ENCODE peak calls at places on chromosomes 3 and 15, in five cellular contexts. V is A673, Z is A549, W is vagina, X is ovary. U is an unnamed sample.

GRCh38 chr3:129615751-129616281 is 9.3 kb upstream of the PLXND1 start:
- DNase-seq in V (no peak), Z (no peak), W (no peak), X (no peak), U (no peak)

GRCh38 chr3:170532573-170532972 is 53.3 kb downstream of the SLC7A14 start:
- DNase-seq in V (no peak), Z (no peak), W (no peak), X (no peak), U (no peak)

GRCh38 chr3:193938613-193939012 is 197.3 kb upstream of the HES1 start:
- DNase-seq in V (no peak), Z (no peak), W (no peak), X (no peak), U (no peak)

GRCh38 chr3:17032407-17033034 is 147.8 kb downstream of the PLCL2 start:
- DNase-seq in V (peak), Z (peak), W (no peak), X (no peak), U (peak)

GRCh38 chr15:67133738-67134576 is 68.6 kb downstream of the SMAD3 start:
- DNase-seq in V (no peak), Z (peak), W (no peak), X (no peak), U (no peak)

GRCh38 chr3:153829596-153830170 is 291.5 kb upstream of the ARHGEF26 start:
- DNase-seq in V (peak), Z (no peak), W (no peak), X (no peak), U (no peak)

GRCh38 chr3:128492353-128493220 is at the start of gene GATA2:
- DNase-seq in V (peak), Z (no peak), W (no peak), X (no peak), U (no peak)

GRCh38 chr3:10442151-10442795 is 63.1 kb downstream of the ATP2B2 start:
- DNase-seq in V (no peak), Z (no peak), W (no peak), X (no peak), U (no peak)

GRCh38 chr15:100334015-100334414 is 7.8 kb downstream of the ADAMTS17 start:
- DNase-seq in V (no peak), Z (no peak), W (peak), X (no peak), U (no peak)

GRCh38 chr3:124318014-124318413 is 326.1 kb upstream of the ROPN1 start:
- DNase-seq in V (no peak), Z (no peak), W (no peak), X (no peak), U (no peak)

GRCh38 chr3:196360586-196360985 is 22.4 kb upstream of the TM4SF19 start:
- DNase-seq in V (no peak), Z (no peak), W (no peak), X (no peak), U (no peak)

GRCh38 chr3:193229851-193230250 is 11.2 kb upstream of the PLAAT1 start:
- DNase-seq in V (no peak), Z (no peak), W (no peak), X (no peak), U (no peak)

GRCh38 chr3:197789309-197789708 is 1.7 kb upstream of the LRCH3 start:
- DNase-seq in V (no peak), Z (no peak), W (no peak), X (no peak), U (no peak)

GRCh38 chr3:196141866-196142673 is 60.2 kb upstream of the TFRC start:
- DNase-seq in V (no peak), Z (no peak), W (no peak), X (no peak), U (peak)

GRCh38 chr15:51333571-51333970 is 4.8 kb downstream of the CYP19A1 start:
- DNase-seq in V (no peak), Z (no peak), W (no peak), X (no peak), U (no peak)

GRCh38 chr15:41633609-41634008 is 26.6 kb upstream of the MGA start:
- DNase-seq in V (no peak), Z (no peak), W (no peak), X (no peak), U (no peak)

GRCh38 chr3:159776779-159777178 is 211.9 kb upstream of the IL12A start:
- DNase-seq in V (no peak), Z (no peak), W (no peak), X (no peak), U (no peak)

GRCh38 chr3:123152656-123153055 is 49.1 kb upstream of the SEC22A start:
- DNase-seq in V (peak), Z (no peak), W (peak), X (no peak), U (no peak)

GRCh38 chr3:39166932-39167532 is 13.6 kb upstream of the CSRNP1 start:
- DNase-seq in V (peak), Z (peak), W (no peak), X (no peak), U (no peak)

GRCh38 chr3:14616606-14617507 is 34.7 kb upstream of the CCDC174 start:
- DNase-seq in V (peak), Z (no peak), W (no peak), X (no peak), U (no peak)

GRCh38 chr3:34213481-34213880 is 415.1 kb downstream of the PDCD6IP start:
- DNase-seq in V (peak), Z (no peak), W (no peak), X (no peak), U (no peak)

GRCh38 chr3:17605032-17605431 is 137.4 kb downstream of the TBC1D5 start:
- DNase-seq in V (peak), Z (peak), W (no peak), X (no peak), U (no peak)

GRCh38 chr3:165070682-165071081 is 7.6 kb downstream of the SI start:
- DNase-seq in V (no peak), Z (peak), W (no peak), X (no peak), U (no peak)

GRCh38 chr15:69305204-69305931 is 6.7 kb downstream of the PAQR5 start:
- DNase-seq in V (peak), Z (peak), W (no peak), X (no peak), U (peak)

GRCh38 chr15:94135748-94136147 is 95.6 kb upstream of the MCTP2 start:
- DNase-seq in V (peak), Z (peak), W (no peak), X (no peak), U (no peak)

GRCh38 chr3:30708472-30708871 is 102.1 kb downstream of the TGFBR2 start:
- DNase-seq in V (no peak), Z (no peak), W (no peak), X (no peak), U (no peak)

GRCh38 chr3:174810256-174810655 is 48.9 kb upstream of the NAALADL2 start:
- DNase-seq in V (no peak), Z (no peak), W (no peak), X (no peak), U (no peak)

GRCh38 chr3:3560566-3561336 is 238.5 kb upstream of the LRRN1 start:
- DNase-seq in V (no peak), Z (no peak), W (no peak), X (no peak), U (no peak)

GRCh38 chr3:107523361-107524213 is 825 bp downstream of the BBX start:
- DNase-seq in V (peak), Z (peak), W (no peak), X (peak), U (peak)

GRCh38 chr3:107524214-107525100 is 1.7 kb downstream of the BBX start:
- DNase-seq in V (peak), Z (peak), W (no peak), X (peak), U (peak)

GRCh38 chr3:107520535-107520934 is 2.2 kb upstream of the BBX start:
- DNase-seq in V (no peak), Z (no peak), W (no peak), X (no peak), U (no peak)

GRCh38 chr3:107521466-107522059 is 1.2 kb upstream of the BBX start:
- DNase-seq in V (no peak), Z (no peak), W (no peak), X (no peak), U (no peak)

GRCh38 chr3:107522510-107523360 is at the start of gene BBX:
- DNase-seq in V (peak), Z (peak), W (peak), X (peak), U (peak)
- TF ChIP-seq CTCF in V (no peak), Z (no peak), W (no peak), X (no peak), U (no peak)

GRCh38 chr15:92305342-92305741 is 88.3 kb upstream of the ST8SIA2 start:
- DNase-seq in V (no peak), Z (no peak), W (no peak), X (no peak), U (no peak)

GRCh38 chr15:92304239-92304975 is 89.3 kb upstream of the ST8SIA2 start:
- DNase-seq in V (no peak), Z (no peak), W (no peak), X (no peak), U (no peak)

DNA sequence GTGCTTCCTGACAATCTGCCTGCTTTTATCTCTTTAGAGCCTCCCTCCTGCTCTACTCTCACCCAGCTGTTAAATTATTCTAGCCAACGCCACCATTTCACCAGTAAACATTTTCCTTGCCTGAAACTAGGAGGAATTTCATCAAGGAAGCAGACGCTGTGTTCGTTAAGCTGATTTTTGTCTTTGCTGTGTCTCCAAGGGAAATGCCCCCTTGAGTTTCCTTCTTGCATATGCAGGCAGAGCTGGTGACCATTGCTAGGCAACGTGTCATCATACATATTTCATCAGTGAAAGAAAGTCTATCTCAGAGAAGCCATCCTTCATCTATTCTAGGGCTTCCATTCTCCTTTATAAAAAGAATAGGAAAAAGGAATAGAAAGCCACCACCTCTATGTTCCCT is 87.0 kb upstream of the ST8SIA2 start:
- DNase-seq in V (peak), Z (peak), W (no peak), X (no peak), U (no peak)
- TF ChIP-seq CTCF in V (peak), Z (no peak), W (no peak), X (no peak), U (peak)

GRCh38 chr15:77548608-77549551 is 83.8 kb downstream of the LINGO1 start:
- DNase-seq in V (no peak), Z (no peak), W (no peak), X (no peak), U (no peak)
- TF ChIP-seq CTCF in V (peak), Z (no peak), W (no peak), X (no peak), U (no peak)

GRCh38 chr15:58934521-58934920 is 1.0 kb upstream of the SLTM start:
- DNase-seq in V (no peak), Z (no peak), W (no peak), X (no peak), U (no peak)

GRCh38 chr15:58934114-58934447 is 602 bp upstream of the SLTM start:
- DNase-seq in V (no peak), Z (no peak), W (no peak), X (no peak), U (no peak)

GRCh38 chr15:58932791-58933310 is 628 bp downstream of the SLTM start:
- DNase-seq in V (peak), Z (no peak), W (no peak), X (no peak), U (no peak)

GRCh38 chr15:58931985-58932384 is 1.5 kb downstream of the SLTM start:
- DNase-seq in V (peak), Z (peak), W (no peak), X (no peak), U (no peak)

DNA sequence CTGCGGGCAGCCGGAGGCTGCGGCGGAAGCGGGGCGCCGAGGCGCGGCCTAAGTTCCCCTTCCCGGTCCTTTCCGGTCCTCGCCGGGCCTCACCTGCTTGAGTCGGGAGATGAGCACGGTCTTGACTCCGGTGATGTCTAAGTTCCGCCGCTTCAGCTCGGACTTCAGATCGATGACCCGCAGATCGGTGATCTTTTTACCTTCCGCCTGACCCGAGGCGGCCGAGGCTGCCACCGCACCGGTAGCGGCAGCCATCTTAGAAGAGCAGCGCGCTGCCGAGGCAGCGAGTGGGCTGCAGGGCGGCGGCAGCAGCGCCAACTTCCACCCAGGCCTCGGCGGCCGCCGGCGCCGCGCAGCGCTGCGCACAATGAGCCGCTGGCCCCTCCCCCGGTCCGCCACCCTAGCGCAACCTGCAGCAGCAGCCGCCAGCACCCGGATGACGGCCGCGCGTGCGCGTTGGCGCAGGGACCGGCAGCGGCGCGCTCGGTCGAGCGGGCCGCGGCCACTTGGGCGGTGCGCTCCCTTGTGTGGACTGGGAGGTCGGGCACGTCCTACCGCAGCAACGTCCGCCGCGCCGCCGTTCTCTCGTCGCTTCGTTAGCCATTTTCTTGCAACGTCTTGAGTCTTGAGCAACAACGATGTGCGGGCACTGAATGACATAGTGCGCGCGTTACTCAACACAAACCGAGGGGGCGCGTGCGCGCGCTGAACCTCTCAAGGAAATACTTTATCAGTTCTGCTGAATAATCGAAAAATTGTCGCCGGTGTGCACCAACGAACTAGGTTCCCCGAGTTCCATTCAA is at the start of gene SLTM:
- DNase-seq in V (peak), Z (peak), W (no peak), X (peak), U (peak)
- TF ChIP-seq CTCF in V (peak), Z (peak), W (peak), X (no peak), U (peak)

GRCh38 chr15:87369269-87369668 is 887.3 kb downstream of the NTRK3 start:
- DNase-seq in V (no peak), Z (peak), W (no peak), X (no peak), U (no peak)
- TF ChIP-seq CTCF in V (no peak), Z (no peak), W (no peak), X (no peak), U (no peak)

DNA sequence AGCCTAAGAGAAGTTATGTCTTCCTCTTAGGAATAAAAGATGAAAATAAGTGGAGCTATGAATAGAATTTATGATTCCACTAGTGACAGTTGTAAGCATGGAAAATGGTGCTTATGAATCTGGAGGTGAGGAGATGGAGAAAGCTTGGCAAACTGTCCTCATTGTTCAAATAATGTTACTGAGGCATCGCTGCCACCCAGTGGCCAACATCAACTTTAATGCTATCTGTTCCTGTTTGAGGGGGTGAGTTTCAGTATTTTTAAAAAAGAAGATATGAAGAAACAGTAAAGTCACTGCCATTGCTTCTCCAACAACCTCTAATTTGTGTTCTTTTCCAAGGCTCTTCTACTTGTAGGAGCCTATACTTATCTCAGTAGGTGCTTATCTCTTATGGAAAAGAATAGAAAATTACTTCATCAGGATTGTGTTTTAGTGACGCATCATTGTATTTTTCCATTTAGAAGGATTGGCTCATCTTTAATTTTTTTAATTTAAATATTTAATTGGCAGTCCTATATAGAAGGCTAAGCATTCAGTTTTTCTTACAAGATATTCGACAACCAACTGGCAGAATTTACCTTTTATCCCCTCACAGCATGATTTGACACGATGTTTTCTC is 260.4 kb upstream of the P2RY1 start:
- DNase-seq in V (peak), Z (peak), W (no peak), X (peak), U (peak)
- TF ChIP-seq CTCF in V (peak), Z (peak), W (peak), X (peak), U (peak)

GRCh38 chr3:107431048-107431297 is 53.7 kb downstream of the CCDC54 start:
- DNase-seq in V (peak), Z (peak), W (no peak), X (no peak), U (no peak)

GRCh38 chr3:107430214-107431047 is 53.2 kb downstream of the CCDC54 start:
- DNase-seq in V (peak), Z (peak), W (no peak), X (no peak), U (peak)

GRCh38 chr3:107431298-107432012 is 54.2 kb downstream of the CCDC54 start:
- DNase-seq in V (peak), Z (peak), W (no peak), X (peak), U (peak)

GRCh38 chr3:107428051-107428858 is 51.0 kb downstream of the CCDC54 start:
- DNase-seq in V (no peak), Z (no peak), W (no peak), X (no peak), U (no peak)

DNA sequence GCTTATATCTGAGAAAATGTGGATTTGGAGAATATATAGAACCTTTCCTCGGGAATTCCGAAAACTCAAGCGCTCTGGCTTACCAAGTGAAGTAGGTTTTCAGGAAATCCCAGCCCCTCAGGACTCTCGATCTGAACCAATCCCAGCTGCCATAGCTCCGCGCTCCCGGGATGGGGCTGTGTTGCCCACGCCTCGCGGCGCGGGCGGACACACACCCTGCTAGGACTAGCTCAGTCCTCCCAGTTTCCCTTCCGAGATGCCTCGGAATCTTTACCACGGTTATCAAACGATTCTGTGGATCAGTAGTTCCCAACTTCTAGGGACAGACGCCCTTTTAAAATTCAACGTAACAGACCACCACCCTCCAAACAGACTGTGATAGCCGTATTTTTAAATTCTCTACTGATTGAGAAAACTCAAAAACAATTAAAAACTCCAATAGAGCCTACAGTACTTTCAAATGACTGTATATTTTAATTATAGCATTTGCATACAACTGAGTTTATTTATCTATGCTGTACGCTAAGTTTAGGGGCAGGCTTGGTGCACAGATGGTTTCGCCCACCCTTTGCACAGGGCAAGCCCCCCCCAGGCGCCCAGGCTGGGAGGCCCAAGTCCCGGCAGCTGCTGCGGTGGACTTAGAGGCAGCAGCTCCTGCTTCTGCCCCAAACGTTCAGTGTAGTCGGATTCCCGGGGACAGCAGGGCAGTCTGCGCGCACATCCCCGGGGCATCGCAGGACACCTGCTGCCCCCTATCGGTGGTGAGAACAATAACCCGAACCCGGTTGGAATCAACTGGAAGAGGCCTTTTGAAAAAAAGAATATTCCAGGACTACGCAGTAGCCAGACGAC is 52.3 kb downstream of the CCDC54 start:
- DNase-seq in V (peak), Z (peak), W (no peak), X (peak), U (peak)
- TF ChIP-seq CTCF in V (peak), Z (peak), W (peak), X (peak), U (peak)

U was measured in Calu3.